ENCODE peak calls at places on chromosomes 3 and 15, in four cellular contexts. R is AG09309, Y is tibial artery, C is transverse colon. F is an unnamed sample.

GRCh38 chr3:170467007-170467406 is 48.3 kb downstream of the CLDN11 start:
- DNase-seq in R (no peak), Y (no peak), C (no peak), F (no peak)

GRCh38 chr15:74402337-74402839 is 31.4 kb downstream of the SEMA7A start:
- DNase-seq in R (no peak), Y (no peak), C (no peak), F (no peak)

GRCh38 chr3:197137741-197138140 is 108.1 kb upstream of the MELTF start:
- DNase-seq in R (no peak), Y (no peak), C (no peak), F (no peak)

GRCh38 chr3:78604328-78604727 is 1163.5 kb downstream of the ROBO1 start:
- DNase-seq in R (peak), Y (no peak), C (no peak), F (no peak)

GRCh38 chr15:52281085-52282035 is 14.2 kb downstream of the MYO5C start:
- DNase-seq in R (no peak), Y (no peak), C (no peak), F (no peak)

GRCh38 chr3:151903501-151903991 is 30.1 kb downstream of the SUCNR1 start:
- DNase-seq in R (no peak), Y (no peak), C (no peak), F (no peak)

GRCh38 chr3:72997421-72997961 is 880 bp downstream of the PPP4R2 start:
- DNase-seq in R (peak), Y (no peak), C (peak), F (no peak)

GRCh38 chr3:33425456-33425855 is 14.7 kb downstream of the UBP1 start:
- DNase-seq in R (no peak), Y (no peak), C (no peak), F (no peak)

GRCh38 chr3:181947606-181948005 is 235.9 kb downstream of the SOX2 start:
- DNase-seq in R (no peak), Y (no peak), C (no peak), F (no peak)
- TF ChIP-seq CTCF in R (no peak), Y (no peak), C (no peak), F (no peak)

GRCh38 chr3:45223889-45224730 is 2.0 kb downstream of the TMEM158 start:
- DNase-seq in R (no peak), Y (no peak), C (no peak), F (no peak)

GRCh38 chr3:45225465-45226205 is 452 bp downstream of the TMEM158 start:
- DNase-seq in R (no peak), Y (no peak), C (no peak), F (no peak)

GRCh38 chr3:45227131-45227819 is 1.2 kb upstream of the TMEM158 start:
- DNase-seq in R (no peak), Y (no peak), C (no peak), F (no peak)

GRCh38 chr3:45226206-45226915 is at the start of gene TMEM158:
- DNase-seq in R (no peak), Y (peak), C (peak), F (peak)

DNA sequence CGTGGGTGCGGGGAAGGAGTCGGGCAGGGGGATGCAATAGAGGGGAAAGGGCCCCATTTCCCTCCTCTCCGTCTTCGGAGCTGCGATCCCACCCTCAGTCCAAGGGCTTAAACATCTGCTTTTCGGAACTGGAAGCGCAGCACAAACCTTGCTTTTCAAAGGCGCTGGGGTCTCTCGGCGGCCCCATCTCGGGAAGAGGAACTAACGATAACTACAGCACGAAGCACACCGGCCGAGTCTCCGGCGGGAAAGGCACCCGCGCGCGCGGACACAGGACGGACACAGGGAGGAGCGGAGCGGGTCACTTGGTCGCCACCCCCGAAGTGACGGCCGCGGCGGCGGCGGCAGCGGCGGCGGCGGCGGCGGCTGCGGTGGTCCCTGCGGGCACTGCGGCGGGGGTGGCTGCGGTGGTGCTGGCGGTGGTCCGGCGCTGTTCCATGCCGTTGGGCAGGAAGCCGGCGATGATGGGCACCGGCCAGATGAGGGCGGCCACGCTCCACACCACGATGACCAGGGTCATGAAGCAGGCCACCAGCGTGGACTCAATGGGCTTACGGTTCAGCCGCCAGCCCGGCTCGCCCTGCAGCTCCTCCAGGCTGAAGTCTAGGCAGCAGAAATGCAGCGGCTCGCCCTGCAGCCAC is 1.1 kb downstream of the TMEM158 start:
- DNase-seq in R (no peak), Y (peak), C (peak), F (peak)
- TF ChIP-seq CTCF in R (peak), Y (peak), C (peak), F (peak)

GRCh38 chr15:72770673-72771328 is 12.8 kb downstream of the ADPGK start:
- DNase-seq in R (no peak), Y (no peak), C (no peak), F (no peak)
- TF ChIP-seq CTCF in R (no peak), Y (no peak), C (no peak), F (peak)

GRCh38 chr15:29568840-29569532 is 253.3 kb downstream of the TJP1 start:
- DNase-seq in R (no peak), Y (no peak), C (peak), F (no peak)
- TF ChIP-seq CTCF in R (no peak), Y (no peak), C (peak), F (peak)

DNA sequence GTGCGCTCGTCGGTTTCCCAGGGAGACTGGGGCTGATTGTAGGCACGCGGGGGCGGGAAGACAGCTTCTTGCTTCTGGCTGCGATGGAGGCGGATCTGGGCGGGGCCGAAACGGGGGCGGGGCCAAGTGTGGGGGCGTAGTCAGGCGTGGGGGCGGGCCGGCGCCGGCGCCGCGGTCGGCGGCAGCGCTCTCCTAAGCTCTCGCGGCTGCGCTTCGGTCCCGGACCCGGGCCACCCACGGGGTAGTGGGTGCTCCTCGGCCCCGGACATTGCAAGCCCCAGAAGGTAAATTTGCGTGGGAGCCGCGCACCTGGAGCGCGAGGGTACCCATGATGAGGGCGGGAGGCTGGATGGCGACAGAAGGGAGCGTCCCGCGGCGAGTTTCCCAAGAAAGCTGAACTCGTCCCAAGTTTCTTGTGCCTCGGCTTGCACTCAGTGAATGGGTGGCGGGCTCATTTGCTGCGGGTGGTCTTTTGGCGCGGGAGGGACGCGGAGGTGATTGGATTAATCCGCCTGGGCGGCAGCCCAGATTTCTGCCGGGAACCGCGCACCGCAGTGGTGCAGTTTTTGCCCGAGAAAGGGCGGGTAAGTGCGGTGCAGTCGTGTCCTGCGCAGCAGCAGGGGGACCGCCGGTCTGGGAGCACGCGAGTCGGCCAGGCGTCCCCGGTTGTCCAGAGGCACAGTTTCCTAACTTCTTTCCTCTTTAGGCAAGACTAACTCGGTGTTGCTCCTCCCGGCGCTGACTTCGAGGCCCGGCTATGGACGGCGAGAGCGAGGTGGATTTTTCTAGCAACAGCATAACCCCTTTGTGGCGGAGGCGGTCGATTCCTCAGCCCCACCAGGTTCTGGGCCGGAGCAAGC is at the start of gene ARHGEF26:
- DNase-seq in R (no peak), Y (peak), C (peak), F (peak)
- TF ChIP-seq CTCF in R (no peak), Y (no peak), C (no peak), F (no peak)

GRCh38 chr3:149657796-149658443 is at the start of gene WWTR1:
- DNase-seq in R (peak), Y (peak), C (peak), F (peak)
- TF ChIP-seq CTCF in R (no peak), Y (no peak), C (no peak), F (no peak)

DNA sequence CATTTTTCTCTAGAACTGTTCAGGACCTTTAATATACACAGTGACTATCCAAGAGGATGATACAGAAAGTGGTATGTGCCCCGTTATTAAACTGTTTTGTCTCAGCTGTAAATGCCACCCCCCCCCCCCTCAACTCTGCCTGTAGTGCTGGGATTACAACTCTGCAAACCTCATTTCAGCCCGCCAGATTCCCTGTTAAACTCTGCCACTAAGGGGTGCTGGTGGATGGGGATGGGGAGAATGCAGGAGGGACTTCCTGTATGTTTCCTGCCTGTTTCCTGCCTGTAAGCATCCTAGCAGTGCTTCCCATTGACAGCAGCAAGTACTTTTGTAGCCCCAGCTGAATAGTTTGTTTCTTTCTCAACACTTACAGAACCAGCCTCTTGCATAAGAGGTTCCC is 301.7 kb upstream of the RORA start:
- DNase-seq in R (no peak), Y (no peak), C (no peak), F (no peak)
- TF ChIP-seq CTCF in R (peak), Y (no peak), C (no peak), F (no peak)

DNA sequence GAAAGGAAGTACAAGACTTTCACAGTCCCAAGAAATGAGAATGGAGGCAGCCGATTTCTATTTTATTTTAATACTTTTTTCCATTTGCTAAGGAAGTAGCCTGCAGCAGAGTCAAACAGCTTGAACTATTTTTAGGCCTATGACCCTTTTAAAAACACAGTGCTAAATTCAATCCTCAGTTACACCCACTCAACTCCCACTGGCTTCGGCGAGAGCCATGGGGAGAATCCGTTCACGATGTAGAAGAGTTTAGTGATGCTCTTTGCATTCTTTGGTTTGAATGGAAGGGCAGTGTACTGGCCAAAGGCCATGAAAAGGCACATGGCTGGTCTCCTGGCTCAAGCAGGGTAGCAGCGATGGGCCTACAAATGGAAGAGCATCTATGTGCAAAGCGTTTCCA is 343.5 kb downstream of the FOXP1 start:
- DNase-seq in R (no peak), Y (no peak), C (no peak), F (no peak)
- TF ChIP-seq CTCF in R (no peak), Y (no peak), C (no peak), F (no peak)

DNA sequence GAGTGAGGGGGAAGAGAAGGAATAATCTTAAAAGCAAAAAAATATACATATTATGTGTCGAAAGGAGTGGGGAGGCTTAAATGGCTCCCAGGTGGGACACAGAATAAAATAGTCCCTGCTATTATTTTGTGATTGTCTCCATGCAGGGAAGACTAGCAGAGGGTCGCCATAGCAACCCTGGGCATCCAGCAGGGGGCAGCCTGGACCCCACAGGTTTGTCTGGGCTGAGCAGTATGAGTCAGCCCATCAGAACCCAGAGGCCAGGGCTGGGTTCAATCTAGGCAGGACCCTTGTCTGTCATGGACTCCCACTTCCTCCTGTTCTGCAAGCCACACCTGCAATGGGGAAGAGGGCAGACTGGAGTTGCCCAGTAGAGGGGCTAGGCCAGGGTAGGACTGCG is 17.6 kb upstream of the LINGO1 start:
- DNase-seq in R (no peak), Y (no peak), C (no peak), F (no peak)
- TF ChIP-seq CTCF in R (peak), Y (no peak), C (no peak), F (peak)

DNA sequence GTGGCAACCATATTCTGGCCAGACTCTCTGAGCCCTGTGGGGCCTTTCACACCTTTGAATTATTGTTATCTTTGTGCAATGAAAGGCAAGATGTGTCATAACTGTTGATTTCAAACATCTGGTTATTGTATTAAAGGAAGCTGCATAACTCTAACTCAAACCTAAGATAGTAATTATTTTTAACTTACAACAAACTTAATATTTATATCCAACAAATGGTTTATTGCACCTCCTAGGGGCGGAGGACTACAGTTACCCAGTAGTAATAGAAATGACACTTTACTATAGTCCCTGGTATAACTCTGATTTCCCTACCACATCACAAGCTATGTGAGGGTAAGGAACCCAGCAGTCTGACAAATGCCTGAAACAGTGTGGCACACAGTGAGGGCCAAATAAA is 363.9 kb upstream of the SUCLG2 start:
- DNase-seq in R (no peak), Y (no peak), C (no peak), F (no peak)
- TF ChIP-seq CTCF in R (no peak), Y (no peak), C (no peak), F (no peak)

F was measured in osteocyte.